ENCODE peak calls at places on chromosomes 3 and 15, in nine cellular contexts. One of them, this sample, is unnamed.

GRCh38 chr3:99966657-99967420 is 147.5 kb downstream of the FILIP1L start:
- DNase-seq in dorsolateral prefrontal cortex: no peak
- DNase-seq in mesenchymal stem cell: no peak
- DNase-seq in colonic mucosa: no peak
- DNase-seq in K562: no peak
- DNase-seq in adrenal gland: no peak
- DNase-seq in IMR-90: peak
- DNase-seq in CD8-positive, alpha-beta T cell: no peak
- DNase-seq in left ventricle myocardium inferior: no peak
- DNase-seq in this sample: no peak

GRCh38 chr3:15051531-15051930 is 13.6 kb downstream of the MRPS25 start:
- DNase-seq in mesenchymal stem cell: peak
- DNase-seq in IMR-90: peak
- DNase-seq in K562: peak
- DNase-seq in left ventricle myocardium inferior: no peak
- DNase-seq in CD8-positive, alpha-beta T cell: peak
- DNase-seq in dorsolateral prefrontal cortex: peak
- DNase-seq in adrenal gland: peak
- DNase-seq in colonic mucosa: peak
- DNase-seq in this sample: peak

GRCh38 chr15:96345560-96346389 is 15.3 kb downstream of the NR2F2 start:
- DNase-seq in K562: no peak
- DNase-seq in dorsolateral prefrontal cortex: peak
- DNase-seq in adrenal gland: peak
- DNase-seq in IMR-90: peak
- DNase-seq in colonic mucosa: peak
- DNase-seq in CD8-positive, alpha-beta T cell: no peak
- DNase-seq in left ventricle myocardium inferior: peak
- DNase-seq in mesenchymal stem cell: peak
- DNase-seq in this sample: peak

GRCh38 chr3:52352566-52352965 is 36.4 kb downstream of the DNAH1 start:
- DNase-seq in IMR-90: no peak
- DNase-seq in CD8-positive, alpha-beta T cell: no peak
- DNase-seq in left ventricle myocardium inferior: no peak
- DNase-seq in adrenal gland: no peak
- DNase-seq in colonic mucosa: no peak
- DNase-seq in K562: no peak
- DNase-seq in mesenchymal stem cell: no peak
- DNase-seq in dorsolateral prefrontal cortex: no peak
- DNase-seq in this sample: no peak

GRCh38 chr3:194872669-194872977 is 186.9 kb downstream of the FAM43A start:
- DNase-seq in dorsolateral prefrontal cortex: no peak
- DNase-seq in left ventricle myocardium inferior: no peak
- DNase-seq in K562: no peak
- DNase-seq in mesenchymal stem cell: peak
- DNase-seq in colonic mucosa: no peak
- DNase-seq in IMR-90: peak
- DNase-seq in CD8-positive, alpha-beta T cell: no peak
- DNase-seq in adrenal gland: no peak
- DNase-seq in this sample: peak

GRCh38 chr15:25134546-25134945 is 179.8 kb downstream of the SNRPN start:
- DNase-seq in IMR-90: peak
- DNase-seq in dorsolateral prefrontal cortex: no peak
- DNase-seq in left ventricle myocardium inferior: no peak
- DNase-seq in K562: no peak
- DNase-seq in mesenchymal stem cell: peak
- DNase-seq in colonic mucosa: no peak
- DNase-seq in adrenal gland: no peak
- DNase-seq in CD8-positive, alpha-beta T cell: no peak
- DNase-seq in this sample: no peak

GRCh38 chr15:39404767-39405173 is 176.1 kb upstream of the THBS1 start:
- DNase-seq in adrenal gland: no peak
- DNase-seq in IMR-90: peak
- DNase-seq in dorsolateral prefrontal cortex: no peak
- DNase-seq in K562: peak
- DNase-seq in left ventricle myocardium inferior: no peak
- DNase-seq in mesenchymal stem cell: peak
- DNase-seq in colonic mucosa: no peak
- DNase-seq in CD8-positive, alpha-beta T cell: no peak
- DNase-seq in this sample: peak

GRCh38 chr3:87001699-87002098 is 10.8 kb upstream of the VGLL3 start:
- DNase-seq in colonic mucosa: no peak
- DNase-seq in IMR-90: no peak
- DNase-seq in dorsolateral prefrontal cortex: no peak
- DNase-seq in left ventricle myocardium inferior: no peak
- DNase-seq in mesenchymal stem cell: no peak
- DNase-seq in adrenal gland: no peak
- DNase-seq in K562: no peak
- DNase-seq in CD8-positive, alpha-beta T cell: no peak
- DNase-seq in this sample: no peak

GRCh38 chr3:23865595-23866396 is 51.0 kb downstream of the NKIRAS1 start:
- DNase-seq in CD8-positive, alpha-beta T cell: no peak
- DNase-seq in mesenchymal stem cell: peak
- DNase-seq in left ventricle myocardium inferior: no peak
- DNase-seq in IMR-90: peak
- DNase-seq in K562: no peak
- DNase-seq in colonic mucosa: no peak
- DNase-seq in dorsolateral prefrontal cortex: peak
- DNase-seq in adrenal gland: peak
- DNase-seq in this sample: no peak

GRCh38 chr15:77518458-77518857 is 97.8 kb downstream of the HMG20A start:
- DNase-seq in left ventricle myocardium inferior: no peak
- DNase-seq in mesenchymal stem cell: no peak
- DNase-seq in IMR-90: no peak
- DNase-seq in K562: no peak
- DNase-seq in adrenal gland: no peak
- DNase-seq in CD8-positive, alpha-beta T cell: no peak
- DNase-seq in colonic mucosa: no peak
- DNase-seq in dorsolateral prefrontal cortex: no peak
- DNase-seq in this sample: no peak

GRCh38 chr3:37770938-37771918 is 90.5 kb upstream of the CTDSPL start:
- DNase-seq in adrenal gland: peak
- DNase-seq in left ventricle myocardium inferior: peak
- DNase-seq in CD8-positive, alpha-beta T cell: no peak
- DNase-seq in IMR-90: no peak
- DNase-seq in mesenchymal stem cell: no peak
- DNase-seq in dorsolateral prefrontal cortex: no peak
- DNase-seq in K562: no peak
- DNase-seq in colonic mucosa: no peak
- DNase-seq in this sample: no peak

GRCh38 chr15:35514759-35515158 is 31.2 kb downstream of the DPH6 start:
- DNase-seq in CD8-positive, alpha-beta T cell: no peak
- DNase-seq in colonic mucosa: no peak
- DNase-seq in dorsolateral prefrontal cortex: no peak
- DNase-seq in IMR-90: peak
- DNase-seq in K562: no peak
- DNase-seq in adrenal gland: no peak
- DNase-seq in mesenchymal stem cell: no peak
- DNase-seq in left ventricle myocardium inferior: no peak
- DNase-seq in this sample: no peak

GRCh38 chr3:48634661-48635221 is 520 bp downstream of the SLC26A6 start:
- DNase-seq in left ventricle myocardium inferior: peak
- DNase-seq in adrenal gland: peak
- DNase-seq in IMR-90: peak
- DNase-seq in dorsolateral prefrontal cortex: peak
- DNase-seq in CD8-positive, alpha-beta T cell: peak
- DNase-seq in colonic mucosa: peak
- DNase-seq in K562: peak
- DNase-seq in mesenchymal stem cell: peak
- DNase-seq in this sample: peak

DNA sequence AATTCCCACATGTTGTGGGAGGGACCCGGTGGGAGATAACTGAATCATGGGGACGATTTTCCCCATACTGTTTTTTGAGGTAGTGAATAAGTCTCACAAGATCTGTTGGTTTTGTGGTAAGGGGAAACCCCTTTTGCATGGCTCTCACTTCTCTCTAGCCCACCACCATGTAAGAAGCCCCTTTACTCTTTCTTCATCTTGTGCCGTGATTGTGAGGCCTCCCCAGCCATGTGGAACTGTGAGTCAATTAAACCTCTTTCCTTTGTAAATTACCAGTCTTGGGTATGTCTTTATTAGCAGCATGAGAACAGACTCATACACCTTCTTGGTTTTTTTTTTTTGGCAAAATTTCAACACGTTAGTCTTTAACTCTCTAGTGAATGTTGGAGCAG is 18.1 kb downstream of the ARL8B start:
- DNase-seq in K562: no peak
- DNase-seq in IMR-90: no peak
- DNase-seq in CD8-positive, alpha-beta T cell: no peak
- DNase-seq in mesenchymal stem cell: no peak
- DNase-seq in colonic mucosa: no peak
- DNase-seq in adrenal gland: no peak
- DNase-seq in left ventricle myocardium inferior: no peak
- DNase-seq in dorsolateral prefrontal cortex: no peak
- DNase-seq in this sample: no peak
- H3K27ac ChIP-seq in K562: no peak
- H3K27ac ChIP-seq in IMR-90: no peak
- H3K27ac ChIP-seq in CD8-positive, alpha-beta T cell: no peak
- H3K27ac ChIP-seq in mesenchymal stem cell: no peak
- H3K27ac ChIP-seq in colonic mucosa: no peak
- H3K27ac ChIP-seq in adrenal gland: peak
- H3K27ac ChIP-seq in left ventricle myocardium inferior: no peak
- H3K27ac ChIP-seq in dorsolateral prefrontal cortex: no peak
- H3K27ac ChIP-seq in this sample: no peak

GRCh38 chr3:197959500-197959890 is 522 bp upstream of the LMLN start:
- DNase-seq in colonic mucosa: no peak
- DNase-seq in dorsolateral prefrontal cortex: no peak
- DNase-seq in K562: no peak
- DNase-seq in CD8-positive, alpha-beta T cell: no peak
- DNase-seq in adrenal gland: no peak
- DNase-seq in left ventricle myocardium inferior: no peak
- DNase-seq in mesenchymal stem cell: no peak
- DNase-seq in IMR-90: no peak
- DNase-seq in this sample: no peak

GRCh38 chr3:197961582-197961945 is 1.5 kb downstream of the LMLN start:
- DNase-seq in colonic mucosa: no peak
- DNase-seq in IMR-90: no peak
- DNase-seq in CD8-positive, alpha-beta T cell: no peak
- DNase-seq in dorsolateral prefrontal cortex: no peak
- DNase-seq in mesenchymal stem cell: no peak
- DNase-seq in K562: no peak
- DNase-seq in adrenal gland: no peak
- DNase-seq in left ventricle myocardium inferior: no peak
- DNase-seq in this sample: no peak

GRCh38 chr3:197960694-197961581 is 921 bp downstream of the LMLN start:
- DNase-seq in dorsolateral prefrontal cortex: peak
- DNase-seq in K562: peak
- DNase-seq in colonic mucosa: no peak
- DNase-seq in mesenchymal stem cell: peak
- DNase-seq in adrenal gland: no peak
- DNase-seq in left ventricle myocardium inferior: no peak
- DNase-seq in IMR-90: no peak
- DNase-seq in CD8-positive, alpha-beta T cell: no peak
- DNase-seq in this sample: no peak

GRCh38 chr3:197958346-197958745 is 1.7 kb upstream of the LMLN start:
- DNase-seq in left ventricle myocardium inferior: no peak
- DNase-seq in colonic mucosa: no peak
- DNase-seq in adrenal gland: no peak
- DNase-seq in mesenchymal stem cell: no peak
- DNase-seq in K562: no peak
- DNase-seq in dorsolateral prefrontal cortex: no peak
- DNase-seq in IMR-90: no peak
- DNase-seq in CD8-positive, alpha-beta T cell: no peak
- DNase-seq in this sample: no peak

DNA sequence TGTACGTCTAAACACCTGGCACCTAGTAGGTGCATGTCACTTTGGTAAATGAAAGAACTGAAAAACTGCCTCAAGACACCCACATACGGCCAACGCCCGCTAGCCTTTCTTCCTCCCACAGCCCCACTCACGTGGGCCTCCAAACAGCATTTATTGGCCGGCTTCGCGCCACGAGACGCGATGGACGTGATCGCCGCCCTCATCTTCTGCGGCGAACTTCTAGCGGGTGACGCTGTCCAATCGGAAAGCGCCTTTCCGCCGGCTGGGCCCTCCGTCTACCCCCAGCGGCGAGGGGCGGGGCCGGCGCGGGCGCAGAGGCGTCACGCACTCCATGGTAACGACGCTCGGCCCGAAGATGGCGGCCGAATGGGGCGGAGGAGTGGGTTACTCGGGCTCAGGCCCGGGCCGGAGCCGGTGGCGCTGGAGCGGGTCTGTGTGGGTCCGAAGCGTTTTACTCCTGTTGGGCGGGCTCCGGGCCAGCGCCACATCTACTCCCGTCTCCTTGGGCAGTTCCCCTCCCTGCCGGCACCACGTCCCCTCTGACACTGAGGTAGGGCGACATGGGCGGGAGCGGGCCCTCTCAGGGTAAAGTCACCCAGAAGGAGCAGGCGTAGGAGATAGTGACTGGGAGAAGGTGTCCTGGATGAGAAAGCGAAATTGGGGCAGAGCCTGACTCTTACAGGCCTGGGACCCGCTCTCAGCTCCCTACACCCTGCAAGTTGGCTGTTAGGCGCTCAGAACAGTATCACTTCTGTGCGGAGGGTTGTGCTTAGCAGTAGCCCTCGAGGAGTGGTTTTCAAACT is at the start of gene LMLN:
- DNase-seq in IMR-90: peak
- DNase-seq in CD8-positive, alpha-beta T cell: peak
- DNase-seq in adrenal gland: peak
- DNase-seq in colonic mucosa: peak
- DNase-seq in left ventricle myocardium inferior: peak
- DNase-seq in mesenchymal stem cell: peak
- DNase-seq in dorsolateral prefrontal cortex: peak
- DNase-seq in K562: peak
- DNase-seq in this sample: peak
- H3K27ac ChIP-seq in IMR-90: peak
- H3K27ac ChIP-seq in CD8-positive, alpha-beta T cell: peak
- H3K27ac ChIP-seq in adrenal gland: peak
- H3K27ac ChIP-seq in colonic mucosa: peak
- H3K27ac ChIP-seq in left ventricle myocardium inferior: peak
- H3K27ac ChIP-seq in mesenchymal stem cell: peak
- H3K27ac ChIP-seq in dorsolateral prefrontal cortex: peak
- H3K27ac ChIP-seq in K562: peak
- H3K27ac ChIP-seq in this sample: peak

GRCh38 chr3:185655426-185656320 is 69.6 kb downstream of the SENP2 start:
- DNase-seq in CD8-positive, alpha-beta T cell: no peak
- DNase-seq in dorsolateral prefrontal cortex: no peak
- DNase-seq in IMR-90: no peak
- DNase-seq in mesenchymal stem cell: no peak
- DNase-seq in left ventricle myocardium inferior: no peak
- DNase-seq in colonic mucosa: no peak
- DNase-seq in K562: no peak
- DNase-seq in adrenal gland: peak
- DNase-seq in this sample: no peak
- H3K27ac ChIP-seq in CD8-positive, alpha-beta T cell: no peak
- H3K27ac ChIP-seq in dorsolateral prefrontal cortex: peak
- H3K27ac ChIP-seq in IMR-90: peak
- H3K27ac ChIP-seq in mesenchymal stem cell: peak
- H3K27ac ChIP-seq in left ventricle myocardium inferior: peak
- H3K27ac ChIP-seq in colonic mucosa: no peak
- H3K27ac ChIP-seq in K562: no peak
- H3K27ac ChIP-seq in adrenal gland: peak
- H3K27ac ChIP-seq in this sample: peak

DNA sequence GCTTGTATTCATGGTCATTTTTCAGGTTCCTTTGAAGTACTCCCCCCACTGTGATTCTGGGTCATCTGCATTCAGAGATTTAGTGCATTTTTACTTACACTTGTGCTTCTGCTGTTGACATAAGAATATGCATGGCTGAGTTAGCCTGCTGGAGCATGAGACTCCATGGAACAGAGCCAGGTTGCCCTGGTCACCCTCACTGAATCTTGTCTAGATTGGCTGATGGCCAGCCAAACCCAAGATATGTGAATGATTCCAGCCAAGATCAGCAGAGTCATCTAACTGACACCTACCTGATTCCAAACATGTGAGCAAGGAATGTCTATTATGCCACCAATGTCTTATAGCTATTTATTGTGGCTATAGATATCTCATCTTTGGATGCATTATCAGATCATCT is 25.1 kb downstream of the DTWD1 start:
- DNase-seq in left ventricle myocardium inferior: no peak
- DNase-seq in adrenal gland: peak
- DNase-seq in IMR-90: peak
- DNase-seq in CD8-positive, alpha-beta T cell: no peak
- DNase-seq in K562: no peak
- DNase-seq in dorsolateral prefrontal cortex: no peak
- DNase-seq in mesenchymal stem cell: peak
- DNase-seq in colonic mucosa: peak
- DNase-seq in this sample: peak
- H3K27ac ChIP-seq in left ventricle myocardium inferior: peak
- H3K27ac ChIP-seq in adrenal gland: peak
- H3K27ac ChIP-seq in IMR-90: peak
- H3K27ac ChIP-seq in CD8-positive, alpha-beta T cell: no peak
- H3K27ac ChIP-seq in K562: no peak
- H3K27ac ChIP-seq in dorsolateral prefrontal cortex: peak
- H3K27ac ChIP-seq in mesenchymal stem cell: peak
- H3K27ac ChIP-seq in colonic mucosa: no peak
- H3K27ac ChIP-seq in this sample: no peak

This sample was measured in RWPE1.